ENCODE peak calls at places on chromosomes 13 and 19, in five cellular contexts. N is neuronal stem cell, J is IMR-90, G is mesenchymal stem cell, U is H1. Z is an unnamed sample.

GRCh38 chr19:50522881-50523280 is 9.2 kb upstream of the ASPDH start:
- DNase-seq in N (no peak), J (no peak), G (no peak), U (no peak), Z (no peak)

GRCh38 chr19:16293133-16294085 is 31.2 kb upstream of the KLF2 start:
- DNase-seq in N (no peak), J (peak; percentile 99), G (peak; percentile 94), U (no peak), Z (no peak)

GRCh38 chr13:111212517-111212873 is 97.4 kb downstream of the ARHGEF7 start:
- DNase-seq in N (no peak), J (no peak), G (no peak), U (no peak), Z (no peak)

GRCh38 chr19:42563352-42564210 is 31.1 kb downstream of the CEACAM8 start:
- DNase-seq in N (peak; percentile 20), J (peak; percentile 39), G (peak; percentile 32), U (no peak), Z (peak; percentile 76)

GRCh38 chr19:47152632-47153031 is 22.0 kb downstream of the SAE1 start:
- DNase-seq in N (no peak), J (peak; percentile 47), G (no peak), U (no peak), Z (no peak)

GRCh38 chr19:55368701-55369563 is 1.3 kb downstream of the IL11 start:
- DNase-seq in N (no peak), J (peak; percentile 49), G (peak; percentile 57), U (no peak), Z (peak; percentile 65)

GRCh38 chr19:56253737-56254136 is 18.8 kb upstream of the EDDM13 start:
- DNase-seq in N (no peak), J (peak; percentile 71), G (peak; percentile 59), U (no peak), Z (peak; percentile 23)

GRCh38 chr19:14091885-14092462 is 1.4 kb upstream of the SAMD1 start:
- DNase-seq in N (peak; percentile 21), J (no peak), G (peak; percentile 21), U (peak; percentile 77), Z (no peak)

GRCh38 chr13:74191036-74191809 is 57.0 kb upstream of the KLF12 start:
- DNase-seq in N (peak; percentile 9), J (peak; percentile 32), G (no peak), U (no peak), Z (no peak)

GRCh38 chr19:3879656-3880055 is 829 bp upstream of the ATCAY start:
- DNase-seq in N (no peak), J (no peak), G (no peak), U (peak; percentile 64), Z (no peak)

GRCh38 chr19:3882041-3882384 is 1.5 kb downstream of the ATCAY start:
- DNase-seq in N (no peak), J (no peak), G (no peak), U (no peak), Z (no peak)

GRCh38 chr19:3880471-3881271 is at the start of gene ATCAY:
- DNase-seq in N (peak; percentile 76), J (no peak), G (no peak), U (peak; percentile 71), Z (peak; percentile 78)

DNA sequence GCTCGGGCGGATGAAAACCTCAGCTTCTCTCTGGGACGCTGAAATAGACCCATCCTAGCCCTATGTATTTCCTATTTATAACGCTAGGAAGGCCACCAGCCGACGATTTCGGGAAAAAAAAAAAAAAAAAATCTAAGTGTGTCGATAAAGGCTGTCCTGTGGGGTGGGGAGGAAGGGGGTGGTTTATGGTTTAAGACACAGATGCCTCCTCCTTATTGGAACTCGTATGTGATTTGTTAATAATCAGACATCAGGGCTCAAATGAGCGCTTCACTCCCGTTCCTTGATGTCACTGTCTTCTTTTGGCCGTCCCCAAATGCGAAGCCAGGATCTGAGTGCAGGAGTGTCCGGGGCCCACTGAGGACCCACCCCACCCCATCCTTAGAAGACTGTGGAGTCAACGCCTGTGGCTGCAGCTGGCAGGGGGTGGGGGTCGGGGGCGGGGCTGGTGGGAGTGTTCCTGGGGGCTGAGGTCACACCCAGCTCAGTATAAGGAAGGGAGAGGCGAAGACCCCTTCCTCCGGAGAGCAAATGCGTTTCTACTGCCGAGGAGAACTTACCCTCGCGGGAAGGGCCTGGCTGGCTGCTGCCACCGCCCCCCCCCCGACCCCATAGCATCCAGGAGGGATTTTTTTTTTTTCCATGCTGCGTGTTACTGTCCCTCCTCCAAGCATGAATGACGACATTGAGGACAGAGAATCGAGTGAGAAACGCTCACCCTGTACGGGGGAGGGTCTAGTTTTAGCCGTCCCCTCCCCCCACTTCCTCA is 971 bp downstream of the ATCAY start:
- DNase-seq in N (no peak), J (no peak), G (no peak), U (peak; percentile 62), Z (peak; percentile 71)
- H3K4me3 ChIP-seq in N (peak overlapping the region; percentile 63), J (no peak overlapping the region), G (no peak overlapping the region), U (peak overlapping the region; percentile 62), Z (peak overlapping the region; percentile 9)

GRCh38 chr19:23311551-23311950 is 61.4 kb upstream of the ZNF724 start:
- DNase-seq in N (no peak), J (no peak), G (no peak), U (no peak), Z (no peak)

GRCh38 chr19:23312515-23312914 is 62.3 kb upstream of the ZNF724 start:
- DNase-seq in N (no peak), J (peak; percentile 7), G (no peak), U (no peak), Z (no peak)

GRCh38 chr19:23310729-23311211 is 60.6 kb upstream of the ZNF724 start:
- DNase-seq in N (no peak), J (no peak), G (no peak), U (no peak), Z (no peak)

GRCh38 chr19:23313196-23313595 is 63.0 kb upstream of the ZNF724 start:
- DNase-seq in N (no peak), J (no peak), G (no peak), U (no peak), Z (no peak)

GRCh38 chr19:23309926-23310325 is 59.7 kb upstream of the ZNF724 start:
- DNase-seq in N (no peak), J (no peak), G (no peak), U (no peak), Z (no peak)
- H3K23ac ChIP-seq in N (no peak overlapping the region), J (no peak overlapping the region), G (no peak overlapping the region), U (no peak overlapping the region), Z (no peak overlapping the region)

GRCh38 chr13:20474515-20474914 is 51.1 kb downstream of the CRYL1 start:
- DNase-seq in N (no peak), J (no peak), G (no peak), U (no peak), Z (no peak)
- H2BK15ac ChIP-seq in N (no peak overlapping the region), J (no peak overlapping the region), G (no peak overlapping the region), U (no peak overlapping the region), Z (no peak overlapping the region)

DNA sequence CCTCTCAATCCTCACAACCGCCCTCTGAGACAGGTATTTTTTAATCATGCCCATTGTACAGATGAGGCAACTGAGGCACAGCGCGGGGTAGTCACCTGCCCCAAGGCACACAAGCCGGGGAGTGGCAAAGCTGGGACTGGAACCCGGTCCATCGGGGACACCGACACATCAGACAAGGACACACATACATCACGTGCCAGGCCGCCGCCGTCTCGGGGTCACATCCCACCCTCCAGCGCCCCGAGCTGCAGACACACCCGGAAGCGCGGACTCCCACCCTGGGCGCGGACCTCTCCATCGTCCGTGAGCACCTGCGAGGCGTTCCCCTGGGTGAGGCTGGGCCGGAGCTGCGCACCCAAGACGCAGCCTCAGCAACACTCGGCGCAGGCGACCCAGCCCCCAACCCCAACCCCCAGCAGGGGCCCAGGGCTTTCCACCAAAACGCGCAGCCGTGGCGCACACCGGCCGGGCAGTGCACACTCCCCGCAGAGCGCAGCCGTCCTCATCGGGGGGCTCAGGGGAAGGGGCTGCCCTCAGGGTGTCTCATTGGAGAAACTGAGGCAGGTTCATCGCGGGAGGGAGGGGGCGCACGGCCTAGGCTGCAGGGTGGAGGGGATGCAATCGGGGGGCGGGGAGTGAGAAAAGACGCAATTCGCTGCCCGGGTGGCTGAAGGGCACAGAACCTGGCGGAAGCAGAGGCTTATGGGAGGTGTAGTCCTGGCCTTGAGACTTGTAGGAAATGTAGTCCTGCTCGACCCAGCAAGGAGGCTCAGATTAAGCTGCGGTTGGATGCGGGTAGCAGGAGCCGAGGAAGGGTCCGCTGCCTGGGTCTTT is 1.9 kb upstream of the LMTK3 start:
- DNase-seq in N (no peak), J (peak; percentile 64), G (peak; percentile 71), U (peak; percentile 87), Z (peak; percentile 93)
- H3K4me3 ChIP-seq in N (peak overlapping the region; percentile 50), J (peak overlapping the region; percentile 57), G (peak overlapping the region; percentile 70), U (peak overlapping the region; percentile 62), Z (peak overlapping the region; percentile 18)

GRCh38 chr19:34519602-34520001 is 38.0 kb downstream of the WTIP start:
- DNase-seq in N (no peak), J (no peak), G (no peak), U (no peak), Z (no peak)
- H3K23ac ChIP-seq in N (no peak overlapping the region), J (no peak overlapping the region), G (no peak overlapping the region), U (no peak overlapping the region), Z (no peak overlapping the region)

Z was measured in mesendoderm.